ENCODE peak calls at places on chromosomes 11 and 22, in six cellular contexts. One of them, this sample, is unnamed.

GRCh38 chr11:27081056-27081455 is 40.4 kb downstream of the BBOX1 start:
- DNase-seq in HFFc6: no peak
- DNase-seq in NCI-H1930: no peak
- DNase-seq in NCI-H510A treated with DMSO at 0.1 percent for 48 hours: no peak
- DNase-seq in spleen: no peak
- DNase-seq in neural crest cell: no peak
- DNase-seq in this sample: no peak

GRCh38 chr11:96333076-96333744 is 9.8 kb downstream of the MAML2 start:
- DNase-seq in HFFc6: peak
- DNase-seq in NCI-H510A treated with DMSO at 0.1 percent for 48 hours: no peak
- DNase-seq in spleen: no peak
- DNase-seq in NCI-H1930: no peak
- DNase-seq in neural crest cell: no peak
- DNase-seq in this sample: no peak

GRCh38 chr11:112477152-112477928 is 216.7 kb upstream of the PLET1 start:
- DNase-seq in NCI-H510A treated with DMSO at 0.1 percent for 48 hours: no peak
- DNase-seq in NCI-H1930: no peak
- DNase-seq in neural crest cell: no peak
- DNase-seq in HFFc6: no peak
- DNase-seq in spleen: no peak
- DNase-seq in this sample: no peak

GRCh38 chr11:76835928-76836612 is 24.6 kb upstream of the ACER3 start:
- DNase-seq in NCI-H510A treated with DMSO at 0.1 percent for 48 hours: no peak
- DNase-seq in NCI-H1930: no peak
- DNase-seq in spleen: no peak
- DNase-seq in HFFc6: peak
- DNase-seq in neural crest cell: no peak
- DNase-seq in this sample: no peak

GRCh38 chr22:17563936-17564391 is 666 bp downstream of the SLC25A18 start:
- DNase-seq in NCI-H510A treated with DMSO at 0.1 percent for 48 hours: no peak
- DNase-seq in NCI-H1930: no peak
- DNase-seq in spleen: no peak
- DNase-seq in neural crest cell: no peak
- DNase-seq in HFFc6: peak
- DNase-seq in this sample: no peak

GRCh38 chr11:27673979-27674663 is 26.1 kb downstream of the BDNF start:
- DNase-seq in NCI-H1930: no peak
- DNase-seq in spleen: no peak
- DNase-seq in HFFc6: no peak
- DNase-seq in NCI-H510A treated with DMSO at 0.1 percent for 48 hours: no peak
- DNase-seq in neural crest cell: no peak
- DNase-seq in this sample: no peak

GRCh38 chr11:34234086-34234740 is 123.6 kb downstream of the ABTB2 start:
- DNase-seq in neural crest cell: no peak
- DNase-seq in NCI-H1930: no peak
- DNase-seq in NCI-H510A treated with DMSO at 0.1 percent for 48 hours: no peak
- DNase-seq in HFFc6: peak
- DNase-seq in spleen: no peak
- DNase-seq in this sample: no peak

GRCh38 chr11:72475359-72475758 is 41.0 kb upstream of the CLPB start:
- DNase-seq in NCI-H1930: no peak
- DNase-seq in spleen: no peak
- DNase-seq in neural crest cell: no peak
- DNase-seq in HFFc6: no peak
- DNase-seq in NCI-H510A treated with DMSO at 0.1 percent for 48 hours: no peak
- DNase-seq in this sample: no peak

GRCh38 chr11:108592591-108593213 is 866 bp downstream of the EXPH5 start:
- DNase-seq in NCI-H1930: peak
- DNase-seq in neural crest cell: peak
- DNase-seq in HFFc6: no peak
- DNase-seq in spleen: peak
- DNase-seq in NCI-H510A treated with DMSO at 0.1 percent for 48 hours: peak
- DNase-seq in this sample: peak

GRCh38 chr22:36954251-36955014 is 41.0 kb downstream of the CSF2RB start:
- DNase-seq in NCI-H1930: no peak
- DNase-seq in NCI-H510A treated with DMSO at 0.1 percent for 48 hours: no peak
- DNase-seq in neural crest cell: no peak
- DNase-seq in HFFc6: no peak
- DNase-seq in spleen: no peak
- DNase-seq in this sample: no peak

GRCh38 chr22:50282361-50283144 is 12.4 kb upstream of the MAPK11 start:
- DNase-seq in HFFc6: peak
- DNase-seq in NCI-H1930: no peak
- DNase-seq in neural crest cell: no peak
- DNase-seq in NCI-H510A treated with DMSO at 0.1 percent for 48 hours: no peak
- DNase-seq in spleen: no peak
- DNase-seq in this sample: no peak

GRCh38 chr11:65424200-65425104 is 1.9 kb downstream of the NEAT1 start:
- DNase-seq in spleen: peak
- DNase-seq in NCI-H510A treated with DMSO at 0.1 percent for 48 hours: no peak
- DNase-seq in NCI-H1930: no peak
- DNase-seq in HFFc6: peak
- DNase-seq in neural crest cell: no peak
- DNase-seq in this sample: no peak

GRCh38 chr11:44785856-44786606 is 59.3 kb downstream of the TSPAN18 start:
- DNase-seq in neural crest cell: no peak
- DNase-seq in HFFc6: no peak
- DNase-seq in NCI-H510A treated with DMSO at 0.1 percent for 48 hours: no peak
- DNase-seq in NCI-H1930: no peak
- DNase-seq in spleen: peak
- DNase-seq in this sample: no peak

GRCh38 chr11:126404367-126404766 is 48.9 kb downstream of the ST3GAL4 start:
- DNase-seq in spleen: peak
- DNase-seq in NCI-H510A treated with DMSO at 0.1 percent for 48 hours: no peak
- DNase-seq in neural crest cell: no peak
- DNase-seq in NCI-H1930: no peak
- DNase-seq in HFFc6: peak
- DNase-seq in this sample: no peak

GRCh38 chr11:111911563-111912401 is at the start of gene CRYAB:
- DNase-seq in HFFc6: peak
- DNase-seq in NCI-H510A treated with DMSO at 0.1 percent for 48 hours: no peak
- DNase-seq in NCI-H1930: no peak
- DNase-seq in spleen: no peak
- DNase-seq in neural crest cell: no peak
- DNase-seq in this sample: peak

GRCh38 chr11:9566561-9567063 is 6.9 kb upstream of the WEE1 start:
- DNase-seq in NCI-H510A treated with DMSO at 0.1 percent for 48 hours: no peak
- DNase-seq in neural crest cell: no peak
- DNase-seq in spleen: no peak
- DNase-seq in NCI-H1930: no peak
- DNase-seq in HFFc6: no peak
- DNase-seq in this sample: no peak

GRCh38 chr22:32127904-32128303 is 31.2 kb downstream of the C22orf42 start:
- DNase-seq in NCI-H510A treated with DMSO at 0.1 percent for 48 hours: no peak
- DNase-seq in spleen: no peak
- DNase-seq in HFFc6: no peak
- DNase-seq in NCI-H1930: no peak
- DNase-seq in neural crest cell: no peak
- DNase-seq in this sample: no peak

GRCh38 chr11:65592840-65593517 is 2.6 kb downstream of the KCNK7 start:
- DNase-seq in HFFc6: no peak
- DNase-seq in neural crest cell: no peak
- DNase-seq in NCI-H1930: no peak
- DNase-seq in spleen: no peak
- DNase-seq in NCI-H510A treated with DMSO at 0.1 percent for 48 hours: no peak
- DNase-seq in this sample: no peak

GRCh38 chr22:44623771-44624510 is 78.1 kb upstream of the PRR5 start:
- DNase-seq in NCI-H1930: peak
- DNase-seq in HFFc6: no peak
- DNase-seq in neural crest cell: peak
- DNase-seq in spleen: peak
- DNase-seq in NCI-H510A treated with DMSO at 0.1 percent for 48 hours: peak
- DNase-seq in this sample: no peak

GRCh38 chr22:26579331-26579886 is 10.5 kb downstream of the TPST2 start:
- DNase-seq in NCI-H1930: no peak
- DNase-seq in spleen: peak
- DNase-seq in HFFc6: no peak
- DNase-seq in neural crest cell: no peak
- DNase-seq in NCI-H510A treated with DMSO at 0.1 percent for 48 hours: no peak
- DNase-seq in this sample: no peak